ENCODE peak calls at places on chromosomes 2 and 18, in four cellular contexts. A, M, D and Y are unnamed samples.
A peak's percentile ranks its signal among the peaks of the same experiment; 100 is the strongest.

GRCh38 chr2:63712748-63713147 is 124.0 kb downstream of the MDH1 start:
- DNase-seq in A (peak; percentile 17), M (peak; percentile 21), D (no peak), Y (no peak)

GRCh38 chr2:108315408-108316193 is 26.9 kb downstream of the SULT1C2 start:
- DNase-seq in A (no peak), M (no peak), D (no peak), Y (no peak)

GRCh38 chr18:24016643-24017042 is 2.1 kb downstream of the TTC39C start:
- DNase-seq in A (no peak), M (no peak), D (no peak), Y (no peak)

GRCh38 chr2:26284132-26284531 is 39.4 kb downstream of the HADHB start:
- DNase-seq in A (peak; percentile 31), M (no peak), D (no peak), Y (no peak)

GRCh38 chr2:217399288-217399687 is 539.4 kb upstream of the TNP1 start:
- DNase-seq in A (no peak), M (no peak), D (no peak), Y (no peak)

GRCh38 chr2:241983571-241984270 is 114.2 kb downstream of the RTP5 start:
- DNase-seq in A (no peak), M (no peak), D (peak; percentile 4), Y (peak; percentile 8)

GRCh38 chr18:11728247-11728646 is 39.2 kb downstream of the GNAL start:
- DNase-seq in A (peak; percentile 36), M (no peak), D (no peak), Y (no peak)

GRCh38 chr2:196169521-196169920 is 1.9 kb downstream of the STK17B start:
- DNase-seq in A (no peak), M (no peak), D (no peak), Y (no peak)

GRCh38 chr2:27095745-27096651 is 9.4 kb downstream of the KHK start:
- DNase-seq in A (peak; percentile 63), M (peak; percentile 61), D (peak; percentile 74), Y (peak; percentile 86)

GRCh38 chr2:200864206-200864976 is at the start of gene CLK1:
- DNase-seq in A (peak; percentile 94), M (peak; percentile 98), D (peak; percentile 97), Y (peak; percentile 97)

GRCh38 chr2:9249036-9249800 is 42.6 kb downstream of the ASAP2 start:
- DNase-seq in A (peak; percentile 48), M (no peak), D (no peak), Y (no peak)

GRCh38 chr2:219612605-219613286 is 14.7 kb upstream of the SLC4A3 start:
- DNase-seq in A (no peak), M (no peak), D (no peak), Y (no peak)

GRCh38 chr2:39642054-39642742 is 23.5 kb upstream of the TMEM178A start:
- DNase-seq in A (peak; percentile 90), M (no peak), D (no peak), Y (no peak)

GRCh38 chr2:47198985-47199451 is 43.9 kb upstream of the STPG4 start:
- DNase-seq in A (peak; percentile 96), M (no peak), D (no peak), Y (no peak)

GRCh38 chr2:160910681-160911080 is 249.5 kb upstream of the TANK start:
- DNase-seq in A (peak; percentile 73), M (no peak), D (no peak), Y (no peak)

GRCh38 chr2:86519349-86519748 is 43.9 kb downstream of the CHMP3 start:
- DNase-seq in A (peak; percentile 76), M (no peak), D (no peak), Y (no peak)

GRCh38 chr2:38441346-38441745 is 64.3 kb upstream of the ATL2 start:
- DNase-seq in A (no peak), M (no peak), D (no peak), Y (no peak)

GRCh38 chr2:219228026-219228744 is 1.3 kb downstream of the ATG9A start:
- DNase-seq in A (no peak), M (no peak), D (no peak), Y (no peak)

DNA sequence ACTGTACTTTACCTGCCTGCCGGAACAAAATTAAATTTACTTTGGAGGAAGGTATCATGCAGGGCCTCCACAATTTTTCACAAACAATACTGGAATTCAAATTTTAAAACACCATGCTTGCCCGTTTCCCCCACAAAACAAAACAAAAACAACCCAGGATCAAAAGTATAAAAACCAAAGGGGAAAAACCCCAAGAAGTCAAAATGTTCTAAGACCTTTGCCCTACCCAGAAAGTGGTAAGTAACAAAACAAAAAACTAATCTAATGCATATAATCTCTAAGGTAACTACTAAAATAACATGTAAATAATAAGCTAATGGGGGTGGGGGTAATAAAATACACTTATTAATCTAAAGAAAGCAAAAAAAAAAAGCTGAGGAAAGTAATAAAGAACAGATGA is 60.5 kb downstream of the CUL3 start:
- DNase-seq in A (no peak), M (no peak), D (no peak), Y (no peak)
- H3K4me1 ChIP-seq in A (peaks cover 11% of the 10 kb centered on the region), M (peaks cover 72% of the 10 kb centered on the region), D (peaks cover 23% of the 10 kb centered on the region), Y (peaks cover 4% of the 10 kb centered on the region)

DNA sequence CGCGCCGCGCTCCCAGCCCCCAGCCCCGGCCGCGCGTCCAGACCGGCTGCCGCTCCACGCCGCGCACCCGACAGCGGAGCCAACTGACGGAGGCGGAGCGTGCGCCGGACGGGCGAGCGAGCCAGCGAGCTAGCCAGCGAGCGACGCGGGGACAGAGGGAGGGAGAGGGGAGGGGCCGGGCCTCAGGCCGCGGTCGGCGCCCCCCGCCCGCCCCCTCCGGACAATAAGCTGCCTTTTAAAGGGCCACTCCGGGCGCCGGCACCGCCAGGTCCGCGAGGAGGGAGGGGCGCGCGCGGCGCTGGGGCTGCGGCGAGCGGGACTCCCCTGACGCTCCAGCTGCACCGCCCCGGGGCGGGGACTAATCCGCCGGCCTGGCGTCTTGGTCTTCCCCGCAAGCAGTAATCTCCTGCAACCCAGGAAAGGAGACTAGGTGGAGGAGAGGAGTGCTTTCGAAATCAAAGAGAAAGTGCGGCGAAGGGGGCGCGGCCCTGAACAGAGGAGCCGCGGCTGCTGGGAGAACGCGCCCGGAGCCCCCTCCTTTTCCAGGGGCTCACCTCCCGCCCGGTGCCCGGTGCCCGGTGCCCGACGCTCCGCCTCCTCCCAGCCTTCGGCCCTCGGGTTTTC is at the start of gene BIN1:
- DNase-seq in A (peak; percentile 93), M (peak; percentile 96), D (peak; percentile 93), Y (peak; percentile 80)
- H3K4me1 ChIP-seq in A (peaks cover 9% of the 10 kb centered on the region), M (peaks cover 23% of the 10 kb centered on the region), D (peaks cover 24% of the 10 kb centered on the region), Y (peaks cover 6% of the 10 kb centered on the region)

GRCh38 chr2:96142217-96143113 is 2.8 kb downstream of the DUSP2 start:
- DNase-seq in A (no peak), M (no peak), D (no peak), Y (no peak)
- H3K4me1 ChIP-seq in A (no peaks in the 10 kb centered on the region), M (peaks cover 11% of the 10 kb centered on the region), D (peaks cover 16% of the 10 kb centered on the region), Y (peaks cover 25% of the 10 kb centered on the region)

GRCh38 chr18:48944634-48945033 is 6.1 kb downstream of the SMAD7 start:
- DNase-seq in A (no peak), M (no peak), D (no peak), Y (no peak)
- H3K4me1 ChIP-seq in A (peaks cover 48% of the 10 kb centered on the region), M (peaks cover 86% of the 10 kb centered on the region), D (peaks cover 69% of the 10 kb centered on the region), Y (peaks cover 28% of the 10 kb centered on the region)

DNA sequence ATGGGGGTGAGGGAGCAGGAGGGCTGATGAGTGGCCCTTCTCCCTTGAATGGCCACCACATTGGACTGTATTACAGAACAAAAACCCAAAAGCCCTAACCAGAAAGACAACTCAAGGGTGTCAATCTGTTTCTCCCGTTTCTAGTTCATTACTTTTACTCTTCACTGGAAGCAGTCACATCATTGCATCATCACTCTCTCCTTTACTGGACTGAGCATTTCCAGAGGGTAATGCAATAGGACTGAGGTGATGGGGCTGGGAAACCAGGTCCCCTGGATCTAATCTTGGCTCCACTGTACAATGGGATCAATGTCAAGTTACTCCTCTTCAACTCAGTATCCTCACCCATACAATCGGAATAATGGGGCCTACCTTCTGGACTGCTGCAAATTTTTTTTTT is 56.1 kb downstream of the BCL2 start:
- DNase-seq in A (no peak), M (no peak), D (no peak), Y (no peak)
- H3K4me1 ChIP-seq in A (no peaks in the 10 kb centered on the region), M (peaks cover 50% of the 10 kb centered on the region), D (no peaks in the 10 kb centered on the region), Y (peaks cover 38% of the 10 kb centered on the region)

GRCh38 chr2:181308731-181309130 is 148.5 kb upstream of the ITGA4 start:
- DNase-seq in A (no peak), M (no peak), D (no peak), Y (no peak)
- H3K4me1 ChIP-seq in A (no peaks in the 10 kb centered on the region), M (no peaks in the 10 kb centered on the region), D (no peaks in the 10 kb centered on the region), Y (no peaks in the 10 kb centered on the region)

DNA sequence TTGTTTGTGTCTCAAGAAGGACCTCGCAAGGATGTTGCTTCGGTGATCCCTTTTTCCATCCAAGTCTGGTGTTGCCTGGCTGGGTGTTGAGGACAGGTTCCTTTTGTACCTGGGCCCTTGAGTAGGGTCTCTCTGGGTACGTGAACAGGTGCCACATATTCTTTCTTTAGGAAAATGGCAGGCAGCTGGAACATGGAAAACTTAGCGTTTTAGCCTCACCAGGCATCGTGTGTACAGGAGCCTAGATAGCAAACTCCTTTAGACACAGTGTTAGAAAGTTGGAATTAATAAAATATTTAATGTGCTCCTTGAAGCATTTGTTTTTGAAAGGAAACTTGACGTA is 54.3 kb upstream of the RBM44 start:
- DNase-seq in A (no peak), M (no peak), D (no peak), Y (no peak)
- H3K4me1 ChIP-seq in A (peaks cover 7% of the 10 kb centered on the region), M (peaks cover 53% of the 10 kb centered on the region), D (peaks cover 5% of the 10 kb centered on the region), Y (peaks cover 3% of the 10 kb centered on the region)

GRCh38 chr18:57437782-57438668 is 2.9 kb downstream of the ONECUT2 start:
- DNase-seq in A (peak; percentile 15), M (no peak), D (peak; percentile 42), Y (peak; percentile 75)
- H3K4me1 ChIP-seq in A (peaks cover 5% of the 10 kb centered on the region), M (peaks cover 35% of the 10 kb centered on the region), D (peaks cover 26% of the 10 kb centered on the region), Y (peaks cover 23% of the 10 kb centered on the region)